ENCODE peak calls at places on chromosomes 2 and 18, in five cellular contexts. C is OCI-LY7, X is tibial nerve, H is mesenchymal stem cell, G is cardiac muscle cell. K is an unnamed sample.

GRCh38 chr2:111175615-111176014 is 54.9 kb downstream of the BCL2L11 start:
- DNase-seq in G (no peak), C (no peak), H (no peak), X (no peak), K (no peak)

GRCh38 chr2:96800762-96801463 is 15.2 kb upstream of the CNNM3 start:
- DNase-seq in X (peak), C (peak), G (peak), H (peak), K (peak)

GRCh38 chr2:9885036-9885684 is 41.9 kb downstream of the TAF1B start:
- DNase-seq in H (no peak), C (no peak), X (no peak), G (no peak), K (no peak)

GRCh38 chr2:57881998-57882884 is 164.4 kb upstream of the VRK2 start:
- DNase-seq in C (no peak), H (peak), X (no peak), G (no peak), K (no peak)

GRCh38 chr2:239818531-239819011 is 206.6 kb downstream of the NDUFA10 start:
- DNase-seq in C (no peak), X (no peak), G (no peak), H (no peak), K (no peak)

GRCh38 chr2:158321264-158321663 is 135.3 kb downstream of the CCDC148 start:
- DNase-seq in C (no peak), H (peak), G (peak), X (no peak), K (no peak)

GRCh38 chr2:66439291-66440010 is 4.5 kb downstream of the MEIS1 start:
- DNase-seq in G (no peak), C (no peak), H (peak), X (no peak), K (no peak)

GRCh38 chr2:133568172-133568571 is at the start of gene NCKAP5:
- DNase-seq in G (peak), H (peak), C (no peak), X (no peak), K (no peak)

GRCh38 chr2:11936761-11937160 is 190.3 kb downstream of the LPIN1 start:
- DNase-seq in X (no peak), C (no peak), G (no peak), H (no peak), K (no peak)

GRCh38 chr2:158967731-158968395 is 577 bp upstream of the TANC1 start:
- DNase-seq in H (peak), C (no peak), X (peak), G (peak), K (no peak)

GRCh38 chr2:214839464-214839863 is 30.0 kb upstream of the BARD1 start:
- DNase-seq in G (no peak), C (peak), H (no peak), X (no peak), K (no peak)

GRCh38 chr2:233435436-233436190 is 81.3 kb downstream of the DGKD start:
- DNase-seq in G (no peak), H (no peak), X (no peak), C (no peak), K (no peak)

GRCh38 chr18:9741821-9742541 is 33.9 kb downstream of the RAB31 start:
- DNase-seq in X (no peak), H (peak), C (no peak), G (peak), K (no peak)

GRCh38 chr2:225028572-225028971 is 13.7 kb downstream of the DOCK10 start:
- DNase-seq in H (no peak), G (no peak), C (no peak), X (no peak), K (no peak)

GRCh38 chr18:47594063-47594462 is 336.4 kb downstream of the SMAD2 start:
- DNase-seq in G (no peak), X (no peak), H (no peak), C (no peak), K (no peak)

GRCh38 chr18:9520666-9521065 is 45.4 kb downstream of the RALBP1 start:
- DNase-seq in H (no peak), G (no peak), X (no peak), C (no peak), K (no peak)

GRCh38 chr18:26394047-26394654 is 154.2 kb downstream of the KCTD1 start:
- DNase-seq in G (no peak), X (no peak), C (no peak), H (no peak), K (no peak)

GRCh38 chr2:70889716-70890037 is 46.0 kb upstream of the ATP6V1B1 start:
- DNase-seq in G (no peak), H (no peak), X (no peak), C (no peak), K (no peak)

GRCh38 chr2:43319541-43319940 is 93.1 kb upstream of the ZFP36L2 start:
- DNase-seq in C (no peak), X (no peak), H (peak), G (peak), K (no peak)

GRCh38 chr2:20592106-20593071 is 58.5 kb downstream of the HS1BP3 start:
- DNase-seq in G (no peak), X (peak), C (no peak), H (no peak), K (no peak)

GRCh38 chr2:206368933-206369569 is 74.3 kb upstream of the ADAM23 start:
- DNase-seq in X (no peak), C (no peak), G (peak), H (peak), K (no peak)

GRCh38 chr18:51135795-51136194 is 61.7 kb downstream of the MEX3C start:
- DNase-seq in X (no peak), H (no peak), C (peak), G (no peak), K (peak)

GRCh38 chr2:217086038-217086522 is 226.2 kb upstream of the TNP1 start:
- DNase-seq in C (no peak), G (no peak), H (peak), X (no peak), K (no peak)

GRCh38 chr2:210086292-210086691 is 83.9 kb downstream of the RPE start:
- DNase-seq in X (no peak), C (no peak), H (no peak), G (no peak), K (no peak)

GRCh38 chr2:238821391-238821790 is 26.5 kb upstream of the TWIST2 start:
- DNase-seq in C (no peak), H (peak), X (no peak), G (no peak), K (no peak)

GRCh38 chr2:178859760-178860159 is 52.5 kb upstream of the TTN start:
- DNase-seq in X (no peak), G (no peak), H (no peak), C (no peak), K (no peak)

GRCh38 chr2:238426568-238427434 is at the start of gene ASB1:
- DNase-seq in C (peak), X (peak), H (peak), G (peak), K (peak)

GRCh38 chr2:85666016-85666415 is 2.0 kb downstream of the SFTPB start:
- DNase-seq in G (no peak), X (no peak), H (no peak), C (no peak), K (no peak)

GRCh38 chr2:57849843-57850242 is 196.8 kb upstream of the VRK2 start:
- DNase-seq in C (no peak), H (no peak), X (no peak), G (no peak), K (no peak)

GRCh38 chr18:34802938-34803337 is 92.8 kb downstream of the DTNA start:
- DNase-seq in C (no peak), G (no peak), H (peak), X (no peak), K (no peak)

GRCh38 chr2:18959952-18960717 is 370.8 kb upstream of the NT5C1B start:
- DNase-seq in H (peak), C (no peak), G (no peak), X (no peak), K (no peak)

GRCh38 chr2:73640537-73640936 is 1.7 kb downstream of the NAT8 start:
- DNase-seq in G (no peak), X (no peak), H (peak), C (no peak), K (no peak)

GRCh38 chr2:172172513-172173217 is 70.0 kb upstream of the DLX2 start:
- DNase-seq in G (peak), H (peak), X (peak), C (no peak), K (peak)
- H3K4me3 ChIP-seq in G (peak), H (peak), X (peak), C (no peak), K (no peak)

DNA sequence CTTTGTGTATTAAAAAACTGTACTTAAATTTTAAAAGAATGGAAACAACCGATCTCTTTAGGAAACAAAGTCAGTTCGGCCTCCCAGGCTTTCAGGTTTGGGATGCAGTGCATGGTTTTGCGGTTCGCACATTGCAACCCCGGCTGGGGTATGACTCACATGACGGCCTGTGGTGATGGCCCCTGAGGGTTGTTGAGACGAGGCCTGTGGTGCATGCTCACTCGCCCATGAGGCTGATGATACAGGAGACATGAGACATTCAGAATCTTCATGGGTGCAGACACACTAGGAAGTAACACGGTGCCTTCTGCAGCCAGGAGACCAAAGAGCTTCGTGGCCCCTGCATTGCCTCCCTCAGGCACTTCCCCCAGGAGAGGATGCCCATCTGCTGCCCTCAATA is 724.6 kb upstream of the SALL3 start:
- DNase-seq in H (no peak), G (no peak), C (no peak), X (no peak), K (no peak)
- H3K27ac ChIP-seq in H (no peak), G (no peak), C (no peak), X (no peak), K (no peak)

GRCh38 chr2:194559523-194559922 is 1097.5 kb upstream of the SLC39A10 start:
- DNase-seq in C (no peak), X (no peak), H (no peak), G (no peak), K (no peak)
- H3K4me3 ChIP-seq in C (no peak), X (no peak), H (no peak), G (no peak), K (no peak)

DNA sequence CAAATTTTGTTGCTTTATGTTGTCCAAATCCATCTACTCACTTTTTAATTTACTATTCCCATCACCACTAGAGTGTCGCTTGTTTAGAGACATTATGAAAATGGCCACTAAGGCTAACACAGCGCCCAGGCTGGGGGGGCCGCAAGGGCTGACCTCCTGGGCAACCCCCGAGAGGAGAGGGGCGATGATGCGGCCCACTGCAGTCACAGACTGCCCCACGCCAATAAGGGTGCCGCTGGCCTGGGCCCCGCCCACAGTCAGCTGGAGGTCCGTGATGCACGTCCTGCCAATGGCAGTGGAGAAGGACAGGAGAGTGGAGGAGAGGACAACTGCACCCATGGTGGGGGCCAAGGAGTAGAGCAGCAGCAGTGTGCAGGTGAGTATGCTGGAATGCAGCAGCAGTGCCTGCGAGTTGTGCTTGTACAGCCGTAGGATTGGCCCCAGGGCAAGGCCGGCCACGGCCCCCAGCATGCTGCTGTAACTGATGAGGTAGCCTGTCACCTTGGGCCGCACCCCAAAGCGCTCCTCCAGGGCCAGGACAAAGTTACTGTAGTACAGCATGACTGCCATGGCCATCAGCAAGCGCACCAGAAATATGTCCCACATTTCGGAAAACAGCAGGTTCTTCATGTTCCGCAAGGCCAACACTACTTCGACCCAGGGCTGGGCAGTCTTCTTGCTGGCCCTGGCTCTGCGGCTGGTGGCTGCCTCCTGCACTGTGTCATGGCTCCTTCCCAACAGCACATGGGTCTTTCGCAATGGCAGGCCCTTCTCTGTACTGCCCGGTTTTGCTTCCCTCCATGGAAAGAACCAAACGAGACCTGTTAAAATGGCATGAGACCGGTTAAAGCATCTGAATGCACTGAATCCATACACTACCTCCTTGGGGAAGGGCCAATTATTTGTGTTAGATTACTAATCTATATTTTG is 43.2 kb upstream of the TMEM182 start:
- DNase-seq in H (no peak), G (no peak), C (no peak), X (no peak), K (no peak)
- H3K27ac ChIP-seq in H (no peak), G (no peak), C (no peak), X (no peak), K (no peak)

GRCh38 chr2:161136194-161136593 is 24.0 kb upstream of the TANK start:
- DNase-seq in C (peak), H (peak), X (no peak), G (no peak), K (no peak)
- H3K4me3 ChIP-seq in C (peak), H (no peak), X (no peak), G (no peak), K (peak)

DNA sequence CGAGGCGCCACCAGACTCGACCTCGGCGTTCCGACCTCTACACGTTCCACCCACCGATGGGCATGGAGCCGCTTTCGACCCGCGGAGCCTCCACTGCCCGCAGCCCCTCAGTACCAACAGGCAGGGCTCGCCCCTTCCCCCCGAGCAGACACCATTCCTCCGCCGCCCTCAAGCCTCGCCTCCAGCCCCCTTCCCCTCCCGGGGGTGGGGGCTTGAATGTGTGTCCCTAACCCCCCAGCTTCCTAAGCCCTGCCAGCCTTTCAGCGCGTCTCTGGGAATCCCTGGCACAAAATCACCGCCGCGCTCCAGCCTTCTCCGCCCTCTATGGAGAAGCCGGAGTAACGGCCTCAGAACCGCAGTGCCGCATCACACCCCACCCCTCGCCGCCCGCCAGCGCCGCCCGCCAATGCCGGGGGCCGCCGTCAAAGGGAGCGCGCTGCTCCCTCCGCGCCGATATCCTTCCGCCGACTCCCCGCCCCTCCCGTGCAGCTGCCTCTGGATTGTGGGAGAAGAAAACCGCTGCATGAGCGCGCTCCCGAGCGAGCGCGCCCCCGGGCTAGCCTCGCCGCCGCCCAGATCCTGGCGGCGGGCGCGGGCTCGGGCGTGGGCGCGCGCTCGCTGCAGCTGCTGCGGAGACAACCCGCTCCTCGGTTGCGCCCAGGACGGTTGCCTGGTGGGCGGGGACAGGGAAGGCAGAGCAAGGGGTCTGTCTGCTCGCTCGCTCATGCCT is at the start of gene CCDC88A:
- DNase-seq in C (peak), H (peak), G (peak), X (peak), K (peak)
- H3K27ac ChIP-seq in C (peak), H (peak), G (peak), X (peak), K (peak)

GRCh38 chr2:1591978-1592907 is 152.1 kb downstream of the PXDN start:
- DNase-seq in H (peak), X (peak), G (peak), C (peak), K (no peak)
- H3K4me3 ChIP-seq in H (no peak), X (no peak), G (no peak), C (no peak), K (no peak)